ENCODE peak calls at places on chromosome X, in nine cellular contexts. Q is cardiac muscle cell, P is psoas muscle, W is heart left ventricle, T is upper lobe of right lung, S is transverse colon, J is MM.1S, N is GM12878, D is tibial artery. Y is an unnamed sample.

GRCh38 chrX:7219153-7219705 is 71.3 kb upstream of the PUDP start:
- DNase-seq in Q (no peak), P (no peak), W (no peak), T (no peak), S (no peak), J (no peak), N (no peak), D (no peak), Y (peak; percentile 13)

GRCh38 chrX:119579414-119579813 is 5.1 kb downstream of the UBE2A start:
- DNase-seq in Q (no peak), P (no peak), W (no peak), T (no peak), S (no peak), J (no peak), N (no peak), D (no peak), Y (peak; percentile 22)

GRCh38 chrX:9677098-9677739 is 88.4 kb downstream of the GPR143 start:
- DNase-seq in Q (no peak), P (no peak), W (peak; percentile 51), T (no peak), S (peak; percentile 59), J (peak; percentile 80), N (peak; percentile 89), D (no peak), Y (peak; percentile 73)

GRCh38 chrX:29941292-29941691 is 274.1 kb upstream of the MAGEB2 start:
- DNase-seq in Q (peak; percentile 33), P (no peak), W (no peak), T (no peak), S (no peak), J (no peak), N (no peak), D (no peak), Y (no peak)

GRCh38 chrX:40346379-40346778 is 234.4 kb upstream of the ATP6AP2 start:
- DNase-seq in Q (no peak), P (no peak), W (no peak), T (no peak), S (no peak), J (no peak), N (no peak), D (no peak), Y (no peak)

GRCh38 chrX:101462892-101463291 is 22.4 kb upstream of the ARMCX4 start:
- DNase-seq in Q (peak; percentile 20), P (no peak), W (no peak), T (no peak), S (no peak), J (peak; percentile 13), N (no peak), D (no peak), Y (no peak)

GRCh38 chrX:51905711-51906110 is 12.3 kb downstream of the MAGED1 start:
- DNase-seq in Q (no peak), P (no peak), W (no peak), T (no peak), S (no peak), J (no peak), N (no peak), D (no peak), Y (no peak)

GRCh38 chrX:45900751-45901150 is 644.5 kb downstream of the ZNF674 start:
- DNase-seq in Q (no peak), P (no peak), W (no peak), T (no peak), S (no peak), J (no peak), N (no peak), D (no peak), Y (no peak)

GRCh38 chrX:11665144-11666040 is at the start of gene ARHGAP6:
- DNase-seq in Q (peak; percentile 78), P (peak; percentile 82), W (peak; percentile 64), T (peak; percentile 44), S (peak; percentile 26), J (no peak), N (no peak), D (peak; percentile 25), Y (peak; percentile 37)

GRCh38 chrX:14964500-14964899 is 91.3 kb downstream of the MOSPD2 start:
- DNase-seq in Q (no peak), P (no peak), W (no peak), T (no peak), S (no peak), J (no peak), N (no peak), D (no peak), Y (no peak)

GRCh38 chrX:45598841-45599240 is 398.2 kb upstream of the DIPK2B start:
- DNase-seq in Q (no peak), P (no peak), W (no peak), T (no peak), S (no peak), J (no peak), N (no peak), D (no peak), Y (no peak)

GRCh38 chrX:103513476-103514108 is 5.7 kb downstream of the RAB40A start:
- DNase-seq in Q (no peak), P (no peak), W (no peak), T (no peak), S (no peak), J (no peak), N (no peak), D (no peak), Y (no peak)

GRCh38 chrX:47723689-47724088 is 64.7 kb upstream of the UXT start:
- DNase-seq in Q (no peak), P (no peak), W (no peak), T (no peak), S (no peak), J (peak; percentile 13), N (no peak), D (no peak), Y (no peak)

GRCh38 chrX:136598631-136599030 is 49.3 kb upstream of the CD40LG start:
- DNase-seq in Q (no peak), P (no peak), W (no peak), T (no peak), S (no peak), J (peak; percentile 79), N (no peak), D (no peak), Y (no peak)

GRCh38 chrX:38891641-38892413 is 90.6 kb downstream of the MID1IP1 start:
- DNase-seq in Q (no peak), P (no peak), W (no peak), T (no peak), S (no peak), J (no peak), N (no peak), D (no peak), Y (peak; percentile 29)

DNA sequence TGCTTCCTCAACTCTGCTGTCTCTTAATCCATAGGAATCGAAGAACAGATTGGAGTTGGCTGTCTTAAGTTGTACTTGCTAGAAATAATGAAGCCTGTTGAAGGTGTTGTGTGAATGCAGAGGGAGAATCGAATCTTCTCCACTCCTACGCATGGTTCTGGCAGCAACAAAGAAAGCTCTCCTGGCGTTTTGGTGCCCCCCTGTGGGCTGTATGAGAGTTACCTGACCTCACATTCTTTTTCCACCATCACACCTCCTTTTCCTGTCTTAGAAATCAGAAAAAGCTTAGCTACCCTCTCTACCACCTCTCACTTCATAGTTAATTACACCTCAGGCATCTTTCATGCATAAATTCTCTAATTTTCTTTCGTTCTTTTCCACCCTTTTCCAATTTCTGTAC is 16.3 kb downstream of the KLF8 start:
- DNase-seq in Q (peak; percentile 50), P (peak; percentile 58), W (peak; percentile 43), T (peak; percentile 55), S (peak; percentile 64), J (peak; percentile 67), N (peak; percentile 40), D (peak; percentile 21), Y (no peak)
- TF ChIP-seq CTCF in Q (peak; percentile 60), P (peak; percentile 67), W (peak; percentile 73), T (peak; percentile 62), S (peak; percentile 50), J (peak; percentile 70), N (peak; percentile 88), D (peak; percentile 47), Y (peak; percentile 72)

GRCh38 chrX:54540289-54540688 is 10.3 kb downstream of the GNL3L start:
- DNase-seq in Q (no peak), P (no peak), W (peak; percentile 55), T (no peak), S (no peak), J (no peak), N (no peak), D (no peak), Y (no peak)
- H3K27me3 ChIP-seq in Q (no peaks in the 10 kb centered on the region), P (no peaks in the 10 kb centered on the region), W (no peaks in the 10 kb centered on the region), T (no peaks in the 10 kb centered on the region), S (no peaks in the 10 kb centered on the region), J (no peaks in the 10 kb centered on the region), N (no peaks in the 10 kb centered on the region), D (no peaks in the 10 kb centered on the region), Y (no peaks in the 10 kb centered on the region)

DNA sequence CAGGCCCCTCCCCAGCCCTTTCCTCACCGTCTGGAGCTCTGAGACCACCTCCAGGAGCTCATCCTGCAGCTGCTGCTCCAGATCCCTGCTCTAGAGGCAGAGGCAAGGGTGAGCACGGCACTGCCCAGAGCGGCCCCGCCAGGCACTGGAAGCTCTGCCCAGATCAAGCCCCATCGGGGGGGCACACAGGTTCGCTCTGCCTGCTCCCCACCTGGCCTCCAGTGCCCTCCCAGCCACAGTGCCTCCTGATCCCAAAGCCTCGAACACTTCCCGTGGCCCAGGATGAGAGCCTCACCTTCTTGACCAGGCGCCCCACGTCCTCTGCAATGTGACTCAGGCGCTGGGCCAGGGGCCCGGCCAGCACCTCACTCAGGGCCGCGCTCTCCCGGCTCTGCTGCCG is 5.0 kb downstream of the ARHGAP4 start:
- DNase-seq in Q (no peak), P (no peak), W (peak; percentile 12), T (no peak), S (no peak), J (no peak), N (no peak), D (no peak), Y (no peak)
- H3K36me3 ChIP-seq in Q (no peaks in the 10 kb centered on the region), P (no peaks in the 10 kb centered on the region), W (no peaks in the 10 kb centered on the region), T (no peaks in the 10 kb centered on the region), S (no peaks in the 10 kb centered on the region), J (no peaks in the 10 kb centered on the region), N (no peaks in the 10 kb centered on the region), D (no peaks in the 10 kb centered on the region), Y (peaks cover 10% of the 10 kb centered on the region)

GRCh38 chrX:2700405-2701320 is 9.6 kb downstream of the CD99 start:
- DNase-seq in Q (no peak), P (no peak), W (no peak), T (no peak), S (no peak), J (no peak), N (no peak), D (no peak), Y (no peak)

GRCh38 chrX:2705036-2705435 is 13.9 kb downstream of the CD99 start:
- DNase-seq in Q (no peak), P (peak; percentile 57), W (peak; percentile 55), T (no peak), S (no peak), J (no peak), N (no peak), D (peak; percentile 59), Y (no peak)

GRCh38 chrX:2705461-2705860 is 14.4 kb downstream of the CD99 start:
- DNase-seq in Q (no peak), P (no peak), W (no peak), T (no peak), S (no peak), J (no peak), N (no peak), D (no peak), Y (no peak)

GRCh38 chrX:2701600-2701999 is 10.5 kb downstream of the CD99 start:
- DNase-seq in Q (peak; percentile 81), P (peak; percentile 67), W (peak; percentile 50), T (no peak), S (no peak), J (peak; percentile 35), N (peak; percentile 37), D (no peak), Y (peak; percentile 60)

DNA sequence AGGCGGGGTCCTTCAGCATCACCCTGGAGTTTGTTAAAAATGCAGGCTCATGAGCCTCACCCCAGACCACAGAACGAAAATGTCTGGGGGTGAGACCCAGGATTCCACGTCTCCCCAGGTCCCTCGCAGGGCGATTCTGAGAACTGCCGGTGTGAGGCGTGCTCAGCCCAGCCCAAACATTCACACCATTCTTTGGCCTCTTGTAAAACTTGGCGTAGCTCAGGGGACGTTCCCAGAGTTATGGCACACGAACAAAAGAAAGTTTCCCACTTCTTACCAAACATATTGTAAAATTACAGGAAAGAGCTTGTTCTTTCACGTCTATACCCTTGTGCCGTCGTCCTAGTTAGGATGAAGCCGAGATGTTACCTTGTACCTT is 12.9 kb downstream of the CD99 start:
- DNase-seq in Q (no peak), P (peak; percentile 70), W (peak; percentile 55), T (no peak), S (peak; percentile 55), J (no peak), N (no peak), D (peak; percentile 62), Y (no peak)
- TF ChIP-seq CTCF in Q (peak; percentile 27), P (peak; percentile 36), W (peak; percentile 37), T (peak; percentile 48), S (peak; percentile 35), J (no peak), N (no peak), D (no peak), Y (no peak)

Y was measured in GM06990.